ENCODE peak calls at places on chromosomes 12 and 14, in ten cellular contexts. One of them, this sample, is unnamed.

GRCh38 chr14:95701846-95702221 is 12.1 kb downstream of the TCL1A start:
- DNase-seq in left ventricle myocardium inferior: no peak
- DNase-seq in astrocyte: peak
- DNase-seq in GM13977: no peak
- DNase-seq in tibial artery: no peak
- DNase-seq in cardiac fibroblast: no peak
- DNase-seq in GM12865: no peak
- DNase-seq in OCI-LY7: no peak
- DNase-seq in HFF-Myc: no peak
- DNase-seq in neural progenitor cell: no peak
- DNase-seq in this sample: no peak

GRCh38 chr14:96267336-96267735 is 11.3 kb downstream of the BDKRB1 start:
- DNase-seq in left ventricle myocardium inferior: no peak
- DNase-seq in astrocyte: peak
- DNase-seq in GM13977: no peak
- DNase-seq in tibial artery: no peak
- DNase-seq in cardiac fibroblast: peak
- DNase-seq in GM12865: no peak
- DNase-seq in OCI-LY7: no peak
- DNase-seq in HFF-Myc: peak
- DNase-seq in neural progenitor cell: no peak
- DNase-seq in this sample: no peak

GRCh38 chr14:70086685-70087379 is 101.9 kb downstream of the SLC8A3 start:
- DNase-seq in left ventricle myocardium inferior: no peak
- DNase-seq in astrocyte: peak
- DNase-seq in GM13977: peak
- DNase-seq in tibial artery: no peak
- DNase-seq in cardiac fibroblast: peak
- DNase-seq in GM12865: peak
- DNase-seq in OCI-LY7: peak
- DNase-seq in HFF-Myc: peak
- DNase-seq in neural progenitor cell: peak
- DNase-seq in this sample: no peak

GRCh38 chr14:100290607-100291304 is 15.5 kb downstream of the SLC25A29 start:
- DNase-seq in left ventricle myocardium inferior: no peak
- DNase-seq in astrocyte: no peak
- DNase-seq in GM13977: peak
- DNase-seq in tibial artery: peak
- DNase-seq in cardiac fibroblast: no peak
- DNase-seq in GM12865: no peak
- DNase-seq in OCI-LY7: no peak
- DNase-seq in HFF-Myc: no peak
- DNase-seq in neural progenitor cell: no peak
- DNase-seq in this sample: no peak

GRCh38 chr14:23877111-23877510 is 76.5 kb upstream of the DHRS4 start:
- DNase-seq in left ventricle myocardium inferior: no peak
- DNase-seq in astrocyte: no peak
- DNase-seq in GM13977: peak
- DNase-seq in tibial artery: no peak
- DNase-seq in cardiac fibroblast: no peak
- DNase-seq in GM12865: peak
- DNase-seq in OCI-LY7: no peak
- DNase-seq in HFF-Myc: no peak
- DNase-seq in neural progenitor cell: no peak
- DNase-seq in this sample: no peak

GRCh38 chr12:106147956-106148355 is 9.2 kb upstream of the NUAK1 start:
- DNase-seq in left ventricle myocardium inferior: peak
- DNase-seq in astrocyte: no peak
- DNase-seq in GM13977: no peak
- DNase-seq in tibial artery: peak
- DNase-seq in cardiac fibroblast: no peak
- DNase-seq in GM12865: no peak
- DNase-seq in OCI-LY7: no peak
- DNase-seq in HFF-Myc: no peak
- DNase-seq in neural progenitor cell: no peak
- DNase-seq in this sample: no peak

GRCh38 chr14:91357272-91357671 is 60.3 kb downstream of the CCDC88C start:
- DNase-seq in left ventricle myocardium inferior: no peak
- DNase-seq in astrocyte: no peak
- DNase-seq in GM13977: no peak
- DNase-seq in tibial artery: no peak
- DNase-seq in cardiac fibroblast: no peak
- DNase-seq in GM12865: no peak
- DNase-seq in OCI-LY7: peak
- DNase-seq in HFF-Myc: no peak
- DNase-seq in neural progenitor cell: no peak
- DNase-seq in this sample: no peak

GRCh38 chr12:125983784-125984510 is 918.7 kb downstream of the AACS start:
- DNase-seq in left ventricle myocardium inferior: no peak
- DNase-seq in astrocyte: peak
- DNase-seq in GM13977: no peak
- DNase-seq in tibial artery: no peak
- DNase-seq in cardiac fibroblast: no peak
- DNase-seq in GM12865: no peak
- DNase-seq in OCI-LY7: no peak
- DNase-seq in HFF-Myc: no peak
- DNase-seq in neural progenitor cell: peak
- DNase-seq in this sample: peak

GRCh38 chr14:22432348-22432976 is 156.6 kb downstream of the DAD1 start:
- DNase-seq in left ventricle myocardium inferior: no peak
- DNase-seq in astrocyte: peak
- DNase-seq in GM13977: no peak
- DNase-seq in tibial artery: peak
- DNase-seq in cardiac fibroblast: peak
- DNase-seq in GM12865: peak
- DNase-seq in OCI-LY7: peak
- DNase-seq in HFF-Myc: peak
- DNase-seq in neural progenitor cell: no peak
- DNase-seq in this sample: no peak

GRCh38 chr14:90393966-90394365 is 2.9 kb upstream of the CALM1 start:
- DNase-seq in left ventricle myocardium inferior: no peak
- DNase-seq in astrocyte: no peak
- DNase-seq in GM13977: no peak
- DNase-seq in tibial artery: no peak
- DNase-seq in cardiac fibroblast: no peak
- DNase-seq in GM12865: no peak
- DNase-seq in OCI-LY7: no peak
- DNase-seq in HFF-Myc: no peak
- DNase-seq in neural progenitor cell: no peak
- DNase-seq in this sample: no peak

GRCh38 chr14:96583605-96584041 is 81.4 kb downstream of the PAPOLA start:
- DNase-seq in left ventricle myocardium inferior: no peak
- DNase-seq in astrocyte: no peak
- DNase-seq in GM13977: no peak
- DNase-seq in tibial artery: no peak
- DNase-seq in cardiac fibroblast: no peak
- DNase-seq in GM12865: no peak
- DNase-seq in OCI-LY7: no peak
- DNase-seq in HFF-Myc: no peak
- DNase-seq in neural progenitor cell: no peak
- DNase-seq in this sample: no peak

GRCh38 chr14:103549361-103550311 is 12.8 kb downstream of the BAG5 start:
- DNase-seq in left ventricle myocardium inferior: peak
- DNase-seq in astrocyte: no peak
- DNase-seq in GM13977: no peak
- DNase-seq in tibial artery: no peak
- DNase-seq in cardiac fibroblast: no peak
- DNase-seq in GM12865: no peak
- DNase-seq in OCI-LY7: no peak
- DNase-seq in HFF-Myc: no peak
- DNase-seq in neural progenitor cell: no peak
- DNase-seq in this sample: no peak

GRCh38 chr14:86464386-86464785 is 934.4 kb downstream of the FLRT2 start:
- DNase-seq in left ventricle myocardium inferior: no peak
- DNase-seq in astrocyte: no peak
- DNase-seq in GM13977: no peak
- DNase-seq in tibial artery: no peak
- DNase-seq in cardiac fibroblast: no peak
- DNase-seq in GM12865: no peak
- DNase-seq in OCI-LY7: no peak
- DNase-seq in HFF-Myc: no peak
- DNase-seq in neural progenitor cell: no peak
- DNase-seq in this sample: no peak

GRCh38 chr14:86457729-86458128 is 927.8 kb downstream of the FLRT2 start:
- DNase-seq in left ventricle myocardium inferior: no peak
- DNase-seq in astrocyte: no peak
- DNase-seq in GM13977: no peak
- DNase-seq in tibial artery: no peak
- DNase-seq in cardiac fibroblast: no peak
- DNase-seq in GM12865: no peak
- DNase-seq in OCI-LY7: no peak
- DNase-seq in HFF-Myc: no peak
- DNase-seq in neural progenitor cell: no peak
- DNase-seq in this sample: no peak

GRCh38 chr14:86462193-86462592 is 932.2 kb downstream of the FLRT2 start:
- DNase-seq in left ventricle myocardium inferior: no peak
- DNase-seq in astrocyte: no peak
- DNase-seq in GM13977: no peak
- DNase-seq in tibial artery: no peak
- DNase-seq in cardiac fibroblast: peak
- DNase-seq in GM12865: peak
- DNase-seq in OCI-LY7: peak
- DNase-seq in HFF-Myc: peak
- DNase-seq in neural progenitor cell: peak
- DNase-seq in this sample: no peak
- TF ChIP-seq CTCF in left ventricle myocardium inferior: peak
- TF ChIP-seq CTCF in astrocyte: no peak
- TF ChIP-seq CTCF in GM13977: peak
- TF ChIP-seq CTCF in tibial artery: no peak
- TF ChIP-seq CTCF in cardiac fibroblast: peak
- TF ChIP-seq CTCF in GM12865: peak
- TF ChIP-seq CTCF in OCI-LY7: peak
- TF ChIP-seq CTCF in HFF-Myc: peak
- TF ChIP-seq CTCF in neural progenitor cell: peak
- TF ChIP-seq CTCF in this sample: peak

DNA sequence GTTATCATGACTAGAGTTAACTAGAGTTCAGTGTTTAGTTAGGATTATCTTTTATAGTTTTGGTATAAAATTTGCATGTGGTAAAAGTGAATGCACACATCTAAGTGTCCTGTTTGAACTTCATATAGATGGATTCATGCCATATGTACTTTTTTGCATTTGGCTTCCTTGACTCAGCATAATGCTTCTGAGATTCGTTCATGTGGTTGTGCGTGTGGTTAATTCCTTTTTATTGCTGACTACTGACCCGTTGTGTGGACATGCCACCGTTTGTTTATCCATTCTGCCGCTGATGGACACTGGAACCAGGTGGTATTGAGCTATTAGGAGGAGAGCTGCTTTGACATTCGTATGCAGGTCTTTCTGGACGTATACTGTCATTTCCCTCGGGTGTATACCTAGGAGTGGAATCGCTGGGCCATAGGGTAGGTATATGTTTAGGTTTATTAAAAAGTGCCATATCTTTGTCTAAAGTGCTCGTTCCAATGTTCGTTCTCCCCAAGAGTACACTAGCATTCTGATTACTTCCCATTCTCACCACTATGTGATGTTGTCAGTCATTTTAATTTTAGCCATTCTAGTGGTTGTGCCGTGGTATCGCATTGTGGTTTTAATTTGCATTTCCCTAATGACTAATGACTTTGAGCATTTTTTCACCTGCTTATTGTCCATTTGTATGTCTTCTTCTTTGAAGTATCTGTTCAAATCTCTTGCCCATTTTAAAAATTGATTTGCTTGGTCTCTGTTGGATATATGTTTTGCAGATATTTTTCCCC is 37.7 kb downstream of the RIN3 start:
- DNase-seq in left ventricle myocardium inferior: no peak
- DNase-seq in astrocyte: no peak
- DNase-seq in GM13977: peak
- DNase-seq in tibial artery: no peak
- DNase-seq in cardiac fibroblast: no peak
- DNase-seq in GM12865: peak
- DNase-seq in OCI-LY7: peak
- DNase-seq in HFF-Myc: no peak
- DNase-seq in neural progenitor cell: no peak
- DNase-seq in this sample: no peak
- TF ChIP-seq CTCF in left ventricle myocardium inferior: no peak
- TF ChIP-seq CTCF in astrocyte: no peak
- TF ChIP-seq CTCF in GM13977: peak
- TF ChIP-seq CTCF in tibial artery: no peak
- TF ChIP-seq CTCF in cardiac fibroblast: no peak
- TF ChIP-seq CTCF in GM12865: peak
- TF ChIP-seq CTCF in OCI-LY7: peak
- TF ChIP-seq CTCF in HFF-Myc: no peak
- TF ChIP-seq CTCF in neural progenitor cell: no peak
- TF ChIP-seq CTCF in this sample: peak

DNA sequence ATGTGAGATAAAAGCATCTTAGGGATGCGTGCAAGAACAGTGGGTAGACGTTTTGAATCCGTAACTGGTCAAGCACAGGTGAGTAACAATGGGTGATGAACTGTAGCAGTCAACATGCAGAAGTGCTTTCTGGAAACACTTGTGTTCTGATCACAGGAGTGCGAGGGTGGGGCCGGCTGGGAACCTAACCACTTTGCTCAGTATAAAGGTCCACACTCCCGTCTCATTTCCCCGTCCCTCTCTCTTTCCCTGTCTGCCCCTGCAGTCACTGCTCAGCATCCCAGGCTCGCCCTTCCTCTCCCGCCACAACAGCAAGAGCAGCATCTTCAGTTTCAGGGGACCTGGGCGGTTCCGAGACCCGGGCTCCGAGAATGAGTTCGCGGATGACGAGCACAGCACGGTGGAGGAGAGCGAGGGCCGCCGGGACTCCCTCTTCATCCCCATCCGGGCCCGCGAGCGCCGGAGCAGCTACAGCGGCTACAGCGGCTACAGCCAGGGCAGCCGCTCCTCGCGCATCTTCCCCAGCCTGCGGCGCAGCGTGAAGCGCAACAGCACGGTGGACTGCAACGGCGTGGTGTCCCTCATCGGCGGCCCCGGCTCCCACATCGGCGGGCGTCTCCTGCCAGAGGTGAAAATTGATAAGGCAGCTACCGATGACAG is 127.1 kb downstream of the FIGNL2 start:
- DNase-seq in left ventricle myocardium inferior: peak
- DNase-seq in astrocyte: peak
- DNase-seq in GM13977: peak
- DNase-seq in tibial artery: peak
- DNase-seq in cardiac fibroblast: peak
- DNase-seq in GM12865: peak
- DNase-seq in OCI-LY7: no peak
- DNase-seq in HFF-Myc: no peak
- DNase-seq in neural progenitor cell: peak
- DNase-seq in this sample: peak
- TF ChIP-seq CTCF in left ventricle myocardium inferior: peak
- TF ChIP-seq CTCF in astrocyte: no peak
- TF ChIP-seq CTCF in GM13977: no peak
- TF ChIP-seq CTCF in tibial artery: no peak
- TF ChIP-seq CTCF in cardiac fibroblast: peak
- TF ChIP-seq CTCF in GM12865: no peak
- TF ChIP-seq CTCF in OCI-LY7: no peak
- TF ChIP-seq CTCF in HFF-Myc: no peak
- TF ChIP-seq CTCF in neural progenitor cell: no peak
- TF ChIP-seq CTCF in this sample: peak

DNA sequence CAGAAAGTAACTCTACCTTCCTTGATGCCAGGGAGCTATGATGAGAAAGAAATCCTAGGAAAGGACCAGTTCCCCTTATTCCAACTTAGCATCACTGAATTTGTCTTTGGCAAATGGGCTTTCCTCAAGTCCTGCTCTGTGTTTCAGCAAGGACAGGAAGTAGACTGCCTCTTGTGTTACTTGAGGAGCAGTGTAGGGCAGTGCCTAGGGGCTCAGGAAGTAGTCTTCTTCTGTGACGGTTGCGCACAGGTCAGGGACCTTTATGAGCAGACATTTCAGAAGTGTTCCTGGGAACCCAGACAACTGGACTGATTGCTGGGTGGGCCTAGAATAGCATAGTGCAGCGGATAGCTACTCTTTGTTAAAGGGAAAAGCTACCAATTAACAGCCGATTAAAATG is 2.7 kb downstream of the LGALS3 start:
- DNase-seq in left ventricle myocardium inferior: no peak
- DNase-seq in astrocyte: no peak
- DNase-seq in GM13977: no peak
- DNase-seq in tibial artery: no peak
- DNase-seq in cardiac fibroblast: no peak
- DNase-seq in GM12865: peak
- DNase-seq in OCI-LY7: peak
- DNase-seq in HFF-Myc: no peak
- DNase-seq in neural progenitor cell: no peak
- DNase-seq in this sample: no peak
- TF ChIP-seq CTCF in left ventricle myocardium inferior: peak
- TF ChIP-seq CTCF in astrocyte: no peak
- TF ChIP-seq CTCF in GM13977: no peak
- TF ChIP-seq CTCF in tibial artery: no peak
- TF ChIP-seq CTCF in cardiac fibroblast: peak
- TF ChIP-seq CTCF in GM12865: no peak
- TF ChIP-seq CTCF in OCI-LY7: no peak
- TF ChIP-seq CTCF in HFF-Myc: no peak
- TF ChIP-seq CTCF in neural progenitor cell: no peak
- TF ChIP-seq CTCF in this sample: no peak